ENCODE peak calls at places on chromosome 6, in eight cellular contexts. One of them, this sample, is unnamed.

GRCh38 chr6:12578097-12578496 is 138.5 kb upstream of the PHACTR1 start:
- DNase-seq in WTC11: no peak
- DNase-seq in AG10803: no peak
- DNase-seq in fibroblast of pulmonary artery: no peak
- DNase-seq in psoas muscle: no peak
- DNase-seq in A549: no peak
- DNase-seq in right atrium auricular region: no peak
- DNase-seq in Calu3: no peak
- DNase-seq in this sample: no peak

GRCh38 chr6:90584636-90585255 is 2.1 kb downstream of the MAP3K7 start:
- DNase-seq in Calu3: no peak
- DNase-seq in psoas muscle: no peak
- DNase-seq in fibroblast of pulmonary artery: peak
- DNase-seq in AG10803: peak
- DNase-seq in right atrium auricular region: no peak
- DNase-seq in WTC11: no peak
- DNase-seq in A549: no peak
- DNase-seq in this sample: peak

GRCh38 chr6:36577298-36577697 is 16.9 kb upstream of the SRSF3 start:
- DNase-seq in fibroblast of pulmonary artery: peak
- DNase-seq in A549: peak
- DNase-seq in right atrium auricular region: no peak
- DNase-seq in psoas muscle: no peak
- DNase-seq in Calu3: peak
- DNase-seq in AG10803: peak
- DNase-seq in WTC11: no peak
- DNase-seq in this sample: peak

GRCh38 chr6:2259002-2259494 is 13.6 kb upstream of the GMDS start:
- DNase-seq in psoas muscle: no peak
- DNase-seq in right atrium auricular region: no peak
- DNase-seq in Calu3: peak
- DNase-seq in AG10803: no peak
- DNase-seq in A549: no peak
- DNase-seq in fibroblast of pulmonary artery: no peak
- DNase-seq in WTC11: no peak
- DNase-seq in this sample: no peak

GRCh38 chr6:93678841-93679454 is 259.6 kb upstream of the EPHA7 start:
- DNase-seq in psoas muscle: no peak
- DNase-seq in AG10803: no peak
- DNase-seq in WTC11: no peak
- DNase-seq in A549: no peak
- DNase-seq in fibroblast of pulmonary artery: peak
- DNase-seq in Calu3: no peak
- DNase-seq in right atrium auricular region: no peak
- DNase-seq in this sample: no peak

GRCh38 chr6:128412680-128413079 is 107.7 kb downstream of the PTPRK start:
- DNase-seq in fibroblast of pulmonary artery: no peak
- DNase-seq in Calu3: no peak
- DNase-seq in A549: no peak
- DNase-seq in WTC11: no peak
- DNase-seq in right atrium auricular region: no peak
- DNase-seq in psoas muscle: no peak
- DNase-seq in AG10803: no peak
- DNase-seq in this sample: no peak

GRCh38 chr6:6315660-6316059 is 4.8 kb downstream of the F13A1 start:
- DNase-seq in WTC11: peak
- DNase-seq in right atrium auricular region: no peak
- DNase-seq in Calu3: peak
- DNase-seq in fibroblast of pulmonary artery: peak
- DNase-seq in A549: peak
- DNase-seq in psoas muscle: no peak
- DNase-seq in AG10803: peak
- DNase-seq in this sample: no peak

GRCh38 chr6:83633609-83634008 is 75.3 kb downstream of the SNAP91 start:
- DNase-seq in WTC11: no peak
- DNase-seq in fibroblast of pulmonary artery: no peak
- DNase-seq in right atrium auricular region: no peak
- DNase-seq in A549: no peak
- DNase-seq in psoas muscle: no peak
- DNase-seq in Calu3: no peak
- DNase-seq in AG10803: no peak
- DNase-seq in this sample: no peak

GRCh38 chr6:163080228-163080627 is 334.3 kb upstream of the QKI start:
- DNase-seq in AG10803: no peak
- DNase-seq in psoas muscle: no peak
- DNase-seq in A549: no peak
- DNase-seq in WTC11: no peak
- DNase-seq in Calu3: no peak
- DNase-seq in right atrium auricular region: no peak
- DNase-seq in fibroblast of pulmonary artery: no peak
- DNase-seq in this sample: no peak

DNA sequence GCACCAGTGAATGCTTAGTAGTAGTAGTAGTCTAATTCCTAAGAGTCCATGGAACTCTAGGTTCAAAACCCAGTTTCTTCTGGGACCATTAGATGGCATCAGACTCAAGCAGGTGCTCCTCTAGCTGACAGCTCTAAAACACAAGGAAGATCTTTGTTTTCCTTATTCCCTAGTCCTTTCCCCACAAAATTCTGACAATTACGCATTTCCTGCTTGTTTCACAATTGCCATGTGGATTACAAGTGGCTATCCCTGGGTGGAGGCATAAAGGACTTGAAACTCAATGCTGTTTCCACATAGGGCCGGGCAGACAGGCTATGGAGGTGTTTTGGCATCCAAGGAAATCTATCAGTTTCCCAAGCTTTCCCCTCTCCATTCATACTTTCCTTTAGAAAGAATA is 9.2 kb upstream of the HLA-DOB start:
- DNase-seq in A549: peak
- DNase-seq in right atrium auricular region: no peak
- DNase-seq in psoas muscle: no peak
- DNase-seq in Calu3: peak
- DNase-seq in AG10803: peak
- DNase-seq in WTC11: no peak
- DNase-seq in fibroblast of pulmonary artery: peak
- DNase-seq in this sample: peak
- TF ChIP-seq CTCF in A549: peak
- TF ChIP-seq CTCF in right atrium auricular region: peak
- TF ChIP-seq CTCF in psoas muscle: peak
- TF ChIP-seq CTCF in Calu3: peak
- TF ChIP-seq CTCF in AG10803: peak
- TF ChIP-seq CTCF in WTC11: no peak
- TF ChIP-seq CTCF in fibroblast of pulmonary artery: peak
- TF ChIP-seq CTCF in this sample: peak

GRCh38 chr6:16335176-16335575 is 96.8 kb downstream of the GMPR start:
- DNase-seq in Calu3: no peak
- DNase-seq in WTC11: no peak
- DNase-seq in fibroblast of pulmonary artery: no peak
- DNase-seq in AG10803: peak
- DNase-seq in psoas muscle: no peak
- DNase-seq in right atrium auricular region: no peak
- DNase-seq in A549: no peak
- DNase-seq in this sample: no peak

GRCh38 chr6:16336056-16336810 is 97.8 kb downstream of the GMPR start:
- DNase-seq in right atrium auricular region: no peak
- DNase-seq in fibroblast of pulmonary artery: no peak
- DNase-seq in A549: no peak
- DNase-seq in AG10803: peak
- DNase-seq in psoas muscle: no peak
- DNase-seq in Calu3: no peak
- DNase-seq in WTC11: no peak
- DNase-seq in this sample: no peak

GRCh38 chr6:16337280-16337975 is 99.0 kb downstream of the GMPR start:
- DNase-seq in A549: no peak
- DNase-seq in right atrium auricular region: peak
- DNase-seq in WTC11: peak
- DNase-seq in psoas muscle: peak
- DNase-seq in fibroblast of pulmonary artery: peak
- DNase-seq in AG10803: peak
- DNase-seq in Calu3: no peak
- DNase-seq in this sample: peak

GRCh38 chr6:16339263-16339587 is 100.8 kb downstream of the GMPR start:
- DNase-seq in Calu3: no peak
- DNase-seq in psoas muscle: no peak
- DNase-seq in fibroblast of pulmonary artery: no peak
- DNase-seq in AG10803: no peak
- DNase-seq in right atrium auricular region: no peak
- DNase-seq in A549: no peak
- DNase-seq in WTC11: no peak
- DNase-seq in this sample: no peak

DNA sequence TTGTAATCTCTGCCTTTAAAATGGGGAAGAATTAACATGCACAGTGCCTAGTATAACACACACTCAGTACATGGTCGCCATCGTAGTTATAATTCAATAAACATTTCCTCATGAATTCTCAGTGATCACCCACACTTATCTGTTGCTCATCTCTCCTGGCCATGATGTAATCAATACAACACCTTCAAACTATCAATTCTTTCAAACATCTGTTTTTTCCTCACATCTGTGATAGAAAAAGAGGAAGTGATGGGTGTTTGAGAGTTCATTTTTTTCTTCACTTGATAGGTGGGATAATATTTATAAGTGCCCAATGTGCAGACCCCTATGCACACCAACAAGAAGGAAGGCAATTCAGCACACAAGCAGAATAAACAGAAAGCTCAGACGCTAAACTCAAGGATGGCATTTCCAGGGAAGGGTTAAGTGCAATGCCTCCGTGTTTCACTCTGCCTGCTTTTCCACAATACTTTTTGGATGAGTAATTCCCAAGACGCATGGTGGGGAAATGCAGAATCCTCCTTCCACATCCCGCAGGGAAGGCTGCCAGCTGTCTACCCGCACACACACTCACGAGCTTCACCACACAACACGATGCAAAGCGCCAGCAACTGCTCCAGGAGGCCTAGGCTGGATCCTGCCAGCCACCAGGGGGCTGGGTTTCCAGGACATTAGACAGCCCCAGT is 100.3 kb downstream of the GMPR start:
- DNase-seq in right atrium auricular region: no peak
- DNase-seq in Calu3: peak
- DNase-seq in AG10803: peak
- DNase-seq in A549: peak
- DNase-seq in WTC11: no peak
- DNase-seq in fibroblast of pulmonary artery: peak
- DNase-seq in psoas muscle: peak
- DNase-seq in this sample: peak
- TF ChIP-seq CTCF in right atrium auricular region: peak
- TF ChIP-seq CTCF in Calu3: no peak
- TF ChIP-seq CTCF in AG10803: peak
- TF ChIP-seq CTCF in A549: peak
- TF ChIP-seq CTCF in WTC11: no peak
- TF ChIP-seq CTCF in fibroblast of pulmonary artery: peak
- TF ChIP-seq CTCF in psoas muscle: peak
- TF ChIP-seq CTCF in this sample: peak

DNA sequence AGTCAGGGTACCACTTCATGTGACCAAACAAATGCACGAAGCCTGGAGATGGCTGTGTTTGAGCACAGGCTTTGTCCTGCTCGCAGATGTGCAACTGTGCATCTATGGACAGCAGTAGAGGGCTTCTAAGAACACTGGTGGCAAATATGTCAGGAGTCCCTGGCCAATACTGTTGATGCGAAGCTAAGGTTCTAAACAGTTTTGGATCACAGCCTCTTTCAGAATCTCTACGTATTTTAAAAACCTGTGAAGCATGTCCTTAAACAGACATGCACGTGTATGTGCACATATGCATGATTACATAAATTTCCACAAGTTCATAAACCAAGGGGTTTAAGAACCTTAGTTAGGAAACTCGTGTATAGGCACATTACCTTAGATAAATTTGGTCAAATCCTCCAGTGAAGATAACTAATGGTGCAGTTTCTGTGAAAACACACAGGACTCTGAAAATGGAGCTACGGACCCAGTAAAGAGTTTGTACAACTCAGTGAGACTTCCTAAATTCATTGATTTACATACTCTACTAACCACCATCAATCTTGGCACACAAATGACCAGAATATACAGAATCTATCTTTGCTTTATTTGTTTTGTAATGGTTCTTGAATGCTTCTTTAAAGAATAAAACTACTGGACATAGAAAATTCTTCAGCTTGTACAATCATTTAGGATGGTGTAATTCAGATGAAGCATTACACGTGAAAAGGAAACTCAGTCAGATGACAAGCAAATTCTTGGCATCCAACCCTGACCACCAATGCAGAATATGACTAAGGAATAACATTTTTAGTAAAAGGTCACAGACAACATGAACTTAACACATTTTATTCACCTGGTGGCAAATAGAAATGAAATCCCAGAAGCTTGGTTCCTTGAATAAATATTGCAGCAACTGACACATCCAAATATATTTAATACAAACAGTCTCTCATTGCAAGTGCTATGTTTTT is 27.4 kb downstream of the KCNQ5 start:
- DNase-seq in A549: peak
- DNase-seq in WTC11: no peak
- DNase-seq in fibroblast of pulmonary artery: peak
- DNase-seq in AG10803: peak
- DNase-seq in right atrium auricular region: no peak
- DNase-seq in psoas muscle: no peak
- DNase-seq in Calu3: peak
- DNase-seq in this sample: peak
- TF ChIP-seq CTCF in A549: no peak
- TF ChIP-seq CTCF in WTC11: no peak
- TF ChIP-seq CTCF in fibroblast of pulmonary artery: no peak
- TF ChIP-seq CTCF in AG10803: no peak
- TF ChIP-seq CTCF in right atrium auricular region: no peak
- TF ChIP-seq CTCF in psoas muscle: no peak
- TF ChIP-seq CTCF in Calu3: no peak
- TF ChIP-seq CTCF in this sample: no peak

GRCh38 chr6:25472314-25472713 is 179.7 kb upstream of the SCGN start:
- DNase-seq in AG10803: no peak
- DNase-seq in A549: no peak
- DNase-seq in WTC11: no peak
- DNase-seq in psoas muscle: no peak
- DNase-seq in Calu3: no peak
- DNase-seq in fibroblast of pulmonary artery: no peak
- DNase-seq in right atrium auricular region: no peak
- DNase-seq in this sample: no peak
- TF ChIP-seq CTCF in AG10803: peak
- TF ChIP-seq CTCF in A549: no peak
- TF ChIP-seq CTCF in WTC11: no peak
- TF ChIP-seq CTCF in psoas muscle: no peak
- TF ChIP-seq CTCF in Calu3: peak
- TF ChIP-seq CTCF in fibroblast of pulmonary artery: peak
- TF ChIP-seq CTCF in right atrium auricular region: no peak
- TF ChIP-seq CTCF in this sample: peak